ENCODE peak calls at places on chromosomes 3 and 15, in eight cellular contexts. N is kidney tubule cell; P is stimulated activated CD4-positive, alpha-beta T cell treated with anti-CD3 and anti-CD28 coated beads, Interleukin-1b, Interleukin-23, amount 100 ng/mL, for 24 hours; W is A172; G is ovary; L is ELF-1; B is body of pancreas; Z is Calu3. V is an unnamed sample.

GRCh38 chr15:61367953-61368352 is 138.9 kb upstream of the RORA start:
- DNase-seq in N (peak; percentile 2), P (no peak), W (no peak), G (no peak), L (no peak), B (no peak), Z (peak; percentile 6), V (no peak)

GRCh38 chr15:63763476-63764123 is 70.1 kb downstream of the HERC1 start:
- DNase-seq in N (peak; percentile 71), P (no peak), W (peak; percentile 4), G (no peak), L (no peak), B (no peak), Z (no peak), V (no peak)

GRCh38 chr3:173397161-173398110 is at the start of gene NLGN1:
- DNase-seq in N (peak; percentile 73), P (no peak), W (peak; percentile 48), G (peak; percentile 73), L (peak; percentile 78), B (peak; percentile 55), Z (peak; percentile 71), V (no peak)

GRCh38 chr15:50415752-50416404 is 8.3 kb upstream of the USP8 start:
- DNase-seq in N (no peak), P (no peak), W (no peak), G (no peak), L (no peak), B (no peak), Z (no peak), V (no peak)

GRCh38 chr3:179706233-179706632 is 53.4 kb downstream of the USP13 start:
- DNase-seq in N (no peak), P (no peak), W (no peak), G (no peak), L (no peak), B (no peak), Z (no peak), V (no peak)

GRCh38 chr15:77841376-77841775 is 208.7 kb upstream of the LINGO1 start:
- DNase-seq in N (no peak), P (no peak), W (no peak), G (no peak), L (no peak), B (no peak), Z (no peak), V (no peak)

GRCh38 chr3:115792206-115792955 is 169.1 kb downstream of the GAP43 start:
- DNase-seq in N (peak; percentile 77), P (no peak), W (peak; percentile 83), G (no peak), L (no peak), B (no peak), Z (peak; percentile 40), V (no peak)

GRCh38 chr3:128218476-128218829 is 65.2 kb downstream of the EEFSEC start:
- DNase-seq in N (no peak), P (no peak), W (no peak), G (no peak), L (no peak), B (no peak), Z (no peak), V (no peak)

GRCh38 chr3:85758442-85758841 is 799.7 kb downstream of the CADM2 start:
- DNase-seq in N (peak; percentile 1), P (no peak), W (no peak), G (no peak), L (no peak), B (no peak), Z (no peak), V (no peak)

GRCh38 chr3:130671545-130671944 is 75.1 kb downstream of the PIK3R4 start:
- DNase-seq in N (peak; percentile 33), P (no peak), W (peak; percentile 54), G (no peak), L (no peak), B (no peak), Z (no peak), V (no peak)

GRCh38 chr15:79060175-79060574 is 30.4 kb downstream of the RASGRF1 start:
- DNase-seq in N (no peak), P (no peak), W (no peak), G (no peak), L (peak; percentile 27), B (no peak), Z (no peak), V (no peak)

GRCh38 chr3:177776656-177777055 is 579.4 kb upstream of the TBL1XR1 start:
- DNase-seq in N (peak; percentile 99), P (no peak), W (peak; percentile 53), G (no peak), L (peak; percentile 36), B (peak; percentile 17), Z (peak; percentile 71), V (no peak)

GRCh38 chr3:187748050-187748481 is 2.8 kb upstream of the BCL6 start:
- DNase-seq in N (peak; percentile 84), P (peak; percentile 90), W (peak; percentile 88), G (peak; percentile 96), L (peak; percentile 93), B (peak; percentile 91), Z (peak; percentile 98), V (no peak)

GRCh38 chr3:85572426-85572825 is 613.6 kb downstream of the CADM2 start:
- DNase-seq in N (peak; percentile 25), P (no peak), W (no peak), G (no peak), L (no peak), B (no peak), Z (no peak), V (no peak)

GRCh38 chr15:89143503-89144162 is 55.4 kb downstream of the ABHD2 start:
- DNase-seq in N (peak; percentile 11), P (no peak), W (peak; percentile 73), G (no peak), L (no peak), B (no peak), Z (no peak), V (no peak)

GRCh38 chr3:156626104-156626503 is 48.3 kb upstream of the TIPARP start:
- DNase-seq in N (peak; percentile 88), P (no peak), W (peak; percentile 73), G (no peak), L (no peak), B (no peak), Z (peak; percentile 79), V (no peak)

GRCh38 chr15:41233367-41233771 is 2.3 kb downstream of the CHP1 start:
- DNase-seq in N (peak; percentile 62), P (no peak), W (peak; percentile 48), G (no peak), L (no peak), B (no peak), Z (no peak), V (no peak)

GRCh38 chr3:71388535-71389120 is 194.9 kb downstream of the FOXP1 start:
- DNase-seq in N (no peak), P (no peak), W (no peak), G (no peak), L (no peak), B (no peak), Z (no peak), V (no peak)

GRCh38 chr15:30859091-30859874 is 44.4 kb upstream of the FAN1 start:
- DNase-seq in N (peak; percentile 34), P (no peak), W (peak; percentile 11), G (no peak), L (peak; percentile 9), B (no peak), Z (no peak), V (peak; percentile 11)

GRCh38 chr15:38002883-38003477 is 68.5 kb downstream of the TMCO5A start:
- DNase-seq in N (peak; percentile 80), P (no peak), W (peak; percentile 53), G (no peak), L (peak; percentile 79), B (peak; percentile 49), Z (peak; percentile 62), V (no peak)

GRCh38 chr15:101440846-101441590 is 48.5 kb downstream of the PCSK6 start:
- DNase-seq in N (no peak), P (no peak), W (no peak), G (no peak), L (no peak), B (no peak), Z (no peak), V (no peak)

GRCh38 chr3:196842567-196843434 is 24.9 kb upstream of the SENP5 start:
- DNase-seq in N (no peak), P (no peak), W (no peak), G (no peak), L (peak; percentile 10), B (no peak), Z (no peak), V (no peak)

GRCh38 chr3:157103280-157103679 is 56.7 kb downstream of the CCNL1 start:
- DNase-seq in N (no peak), P (no peak), W (no peak), G (no peak), L (no peak), B (no peak), Z (no peak), V (no peak)

GRCh38 chr15:39640665-39641064 is 59.8 kb downstream of the THBS1 start:
- DNase-seq in N (no peak), P (no peak), W (no peak), G (no peak), L (no peak), B (no peak), Z (no peak), V (no peak)

GRCh38 chr3:8622873-8623725 is 21.5 kb downstream of the SSUH2 start:
- DNase-seq in N (peak; percentile 73), P (peak; percentile 4), W (peak; percentile 64), G (peak; percentile 73), L (peak; percentile 96), B (peak; percentile 68), Z (peak; percentile 77), V (peak; percentile 52)

GRCh38 chr15:69810441-69811071 is 287.2 kb downstream of the TLE3 start:
- DNase-seq in N (no peak), P (no peak), W (no peak), G (no peak), L (no peak), B (no peak), Z (no peak), V (no peak)

GRCh38 chr3:135271562-135272290 is 476.7 kb downstream of the EPHB1 start:
- DNase-seq in N (no peak), P (no peak), W (no peak), G (no peak), L (no peak), B (no peak), Z (no peak), V (no peak)

GRCh38 chr15:81274932-81275341 is 49.0 kb downstream of the STARD5 start:
- DNase-seq in N (peak; percentile 58), P (peak; percentile 75), W (peak; percentile 88), G (peak; percentile 80), L (peak; percentile 96), B (peak; percentile 77), Z (peak; percentile 81), V (peak; percentile 71)

GRCh38 chr3:55189359-55189801 is 261.5 kb upstream of the LRTM1 start:
- DNase-seq in N (peak; percentile 47), P (no peak), W (peak; percentile 91), G (no peak), L (peak; percentile 91), B (no peak), Z (no peak), V (no peak)

GRCh38 chr3:108150200-108150599 is 59.4 kb upstream of the CD47 start:
- DNase-seq in N (no peak), P (no peak), W (no peak), G (no peak), L (no peak), B (no peak), Z (no peak), V (no peak)

GRCh38 chr3:181629029-181629428 is 82.7 kb upstream of the SOX2 start:
- DNase-seq in N (peak; percentile 84), P (no peak), W (peak; percentile 56), G (no peak), L (no peak), B (no peak), Z (no peak), V (no peak)

GRCh38 chr3:63064216-63064755 is 189.1 kb upstream of the CADPS start:
- DNase-seq in N (no peak), P (no peak), W (no peak), G (no peak), L (no peak), B (no peak), Z (no peak), V (no peak)

GRCh38 chr3:118593277-118593670 is 441.4 kb downstream of the IGSF11 start:
- DNase-seq in N (no peak), P (no peak), W (no peak), G (no peak), L (no peak), B (no peak), Z (no peak), V (no peak)

GRCh38 chr3:108527827-108528226 is 17.4 kb upstream of the MYH15 start:
- DNase-seq in N (no peak), P (no peak), W (no peak), G (no peak), L (no peak), B (no peak), Z (no peak), V (no peak)

V was measured in GM18507.